ENCODE peak calls at places on chromosome X, in seven cellular contexts. S is caudate nucleus, N is globus pallidus, A is SIG-M5, X is frontal cortex, U is lung microvascular endothelial cell, G is NCI-H1092. C is an unnamed sample.
A peak's percentile ranks its signal among the peaks of the same experiment; 100 is the strongest.

GRCh38 chrX:19689170-19689814 is 174.0 kb upstream of the MAP3K15 start:
- DNase-seq in S (no peak), A (no peak), G (no peak), X (no peak), N (no peak), U (no peak), C (no peak)

GRCh38 chrX:96311366-96311765 is 373.3 kb upstream of the DIAPH2 start:
- DNase-seq in A (no peak), N (no peak), X (no peak), S (no peak), U (no peak), G (no peak), C (no peak)

GRCh38 chrX:155819966-155820491 is 61.1 kb upstream of the VAMP7 start:
- DNase-seq in U (peak; percentile 80), G (peak; percentile 56), N (peak; percentile 59), S (peak; percentile 2), A (no peak), X (no peak), C (peak; percentile 17)

GRCh38 chrX:41827886-41828285 is 95.5 kb downstream of the CASK start:
- DNase-seq in G (no peak), A (no peak), S (no peak), X (no peak), U (no peak), N (no peak), C (no peak)

GRCh38 chrX:29461039-29461438 is 754.3 kb upstream of the MAGEB2 start:
- DNase-seq in X (no peak), S (no peak), G (no peak), A (no peak), U (no peak), N (no peak), C (no peak)

GRCh38 chrX:17032351-17032750 is 85.9 kb downstream of the REPS2 start:
- DNase-seq in X (no peak), S (no peak), U (peak; percentile 14), G (no peak), N (no peak), A (no peak), C (no peak)

GRCh38 chrX:1170243-1170642 is 42.2 kb downstream of the CRLF2 start:
- DNase-seq in S (no peak), X (no peak), U (no peak), A (no peak), N (no peak), G (no peak), C (no peak)

GRCh38 chrX:87878926-87879325 is 361.3 kb downstream of the KLHL4 start:
- DNase-seq in S (no peak), U (no peak), N (no peak), G (no peak), A (no peak), X (no peak), C (no peak)

GRCh38 chrX:13064599-13065143 is 20.3 kb upstream of the FAM9C start:
- DNase-seq in G (no peak), A (no peak), N (no peak), X (no peak), S (no peak), U (no peak), C (no peak)

GRCh38 chrX:1483843-1484637 is 31.3 kb upstream of the ASMTL start:
- DNase-seq in U (no peak), S (no peak), X (no peak), N (no peak), G (no peak), A (no peak), C (no peak)

GRCh38 chrX:46381630-46382029 is 163.6 kb downstream of the ZNF674 start:
- DNase-seq in U (peak; percentile 49), N (no peak), A (no peak), X (no peak), S (no peak), G (no peak), C (no peak)

GRCh38 chrX:9337056-9337455 is 127.8 kb upstream of the TBL1X start:
- DNase-seq in A (no peak), N (peak; percentile 63), X (no peak), U (no peak), S (no peak), G (no peak), C (no peak)

GRCh38 chrX:5733483-5733882 is 495.2 kb downstream of the NLGN4X start:
- DNase-seq in G (no peak), X (no peak), N (no peak), S (no peak), A (no peak), U (no peak), C (no peak)

GRCh38 chrX:56728752-56729151 is 291 bp upstream of the NBDY start:
- DNase-seq in G (no peak), N (no peak), A (no peak), S (no peak), U (peak; percentile 19), X (no peak), C (no peak)

GRCh38 chrX:11533211-11533651 is 132.5 kb downstream of the ARHGAP6 start:
- DNase-seq in G (peak; percentile 82), N (peak; percentile 60), A (peak; percentile 45), X (peak; percentile 16), S (no peak), U (peak; percentile 81), C (peak; percentile 64)

GRCh38 chrX:84717344-84717743 is 215.1 kb upstream of the HDX start:
- DNase-seq in X (no peak), N (no peak), G (no peak), U (no peak), S (no peak), A (no peak), C (no peak)

GRCh38 chrX:137566746-137567473 is 983 bp downstream of the ZIC3 start:
- DNase-seq in N (no peak), X (no peak), U (no peak), S (no peak), A (no peak), G (no peak), C (no peak)

GRCh38 chrX:153423652-153424051 is 12.4 kb downstream of the ZFP92 start:
- DNase-seq in U (no peak), S (no peak), A (no peak), X (no peak), G (no peak), N (no peak), C (no peak)

GRCh38 chrX:21529771-21530170 is 128.4 kb downstream of the KLHL34 start:
- DNase-seq in S (no peak), G (no peak), N (no peak), X (no peak), A (no peak), U (peak; percentile 48), C (no peak)